ENCODE peak calls at places on chromosomes 11 and 22, in five cellular contexts. K, L, Z, F and H are unnamed samples. For H3K27me3, the result is how much of the 10 kb centered on the place peaks cover.

GRCh38 chr11:15704064-15704463 is 589.3 kb downstream of the INSC start:
- DNase-seq in Z (no peak), L (no peak), F (no peak), K (no peak), H (no peak)

GRCh38 chr22:35379146-35379993 is 1.5 kb upstream of the HMOX1 start:
- DNase-seq in K (no peak), L (no peak), F (no peak), Z (no peak), H (no peak)

GRCh38 chr11:132168326-132168725 is 797.9 kb downstream of the NTM start:
- DNase-seq in F (no peak), K (no peak), L (no peak), Z (no peak), H (no peak)

GRCh38 chr11:44427432-44427831 is 117.5 kb upstream of the ALX4 start:
- DNase-seq in L (no peak), K (no peak), Z (no peak), F (no peak), H (no peak)

GRCh38 chr11:11416917-11417316 is 63.9 kb upstream of the CSNK2A3 start:
- DNase-seq in K (no peak), F (no peak), L (no peak), Z (no peak), H (no peak)

GRCh38 chr11:113518716-113519495 is 43.7 kb upstream of the DRD2 start:
- DNase-seq in F (no peak), K (no peak), L (no peak), Z (no peak), H (no peak)

GRCh38 chr22:46350111-46350510 is 14.6 kb downstream of the TRMU start:
- DNase-seq in F (no peak), Z (no peak), L (no peak), K (no peak), H (no peak)

GRCh38 chr22:24051568-24051967 is 40.5 kb downstream of the CABIN1 start:
- DNase-seq in L (no peak), K (peak), F (no peak), Z (no peak), H (no peak)

GRCh38 chr22:38087855-38088254 is 3.9 kb upstream of the SLC16A8 start:
- DNase-seq in F (no peak), Z (no peak), L (no peak), K (no peak), H (no peak)

GRCh38 chr11:69371731-69372588 is 78.0 kb downstream of the MYEOV start:
- DNase-seq in K (no peak), F (no peak), L (no peak), Z (no peak), H (no peak)

GRCh38 chr11:109970516-109971183 is 122.5 kb upstream of the ZC3H12C start:
- DNase-seq in K (no peak), F (no peak), L (no peak), Z (no peak), H (no peak)

GRCh38 chr22:36244522-36245391 is 5.4 kb upstream of the APOL2 start:
- DNase-seq in L (no peak), Z (no peak), K (peak), F (no peak), H (no peak)

GRCh38 chr22:44313385-44314006 is 745 bp upstream of the SHISAL1 start:
- DNase-seq in Z (peak), F (no peak), L (no peak), K (no peak), H (no peak)

GRCh38 chr11:11476971-11477645 is 124.1 kb upstream of the CSNK2A3 start:
- DNase-seq in L (no peak), K (no peak), F (no peak), Z (no peak), H (no peak)

GRCh38 chr22:40176921-40177737 is 596 bp upstream of the TNRC6B start:
- DNase-seq in F (no peak), K (no peak), L (peak), Z (peak), H (no peak)

GRCh38 chr11:134228625-134229024 is 4.2 kb downstream of the VPS26B start:
- DNase-seq in Z (no peak), F (no peak), L (no peak), K (no peak), H (no peak)

GRCh38 chr11:28871090-28871489 is 762.9 kb downstream of the METTL15 start:
- DNase-seq in L (no peak), F (no peak), Z (no peak), K (no peak), H (no peak)

GRCh38 chr22:32407332-32407731 is 4.7 kb downstream of the RTCB start:
- DNase-seq in K (no peak), L (no peak), F (no peak), Z (no peak), H (no peak)

GRCh38 chr11:19808076-19808911 is 95.7 kb downstream of the NAV2 start:
- DNase-seq in L (no peak), K (no peak), F (no peak), Z (no peak), H (no peak)

GRCh38 chr11:130849215-130849568 is 67.1 kb downstream of the SNX19 start:
- DNase-seq in L (no peak), Z (no peak), F (no peak), K (no peak), H (no peak)

GRCh38 chr11:18526130-18526520 is 617 bp downstream of the TSG101 start:
- DNase-seq in K (no peak), L (no peak), Z (no peak), F (no peak), H (no peak)

GRCh38 chr11:18368236-18368635 is 26.1 kb upstream of the LDHA start:
- DNase-seq in K (no peak), L (no peak), Z (no peak), F (no peak), H (no peak)

GRCh38 chr11:94823127-94823732 is 55.1 kb downstream of the AMOTL1 start:
- DNase-seq in L (no peak), K (no peak), F (no peak), Z (no peak), H (no peak)

GRCh38 chr11:5922749-5923426 is 19.2 kb upstream of the OR56A3 start:
- DNase-seq in L (no peak), F (no peak), Z (no peak), K (no peak), H (no peak)

GRCh38 chr11:118241191-118242098 is 10.7 kb downstream of the MPZL3 start:
- DNase-seq in Z (peak), L (peak), F (no peak), K (no peak), H (peak)

GRCh38 chr11:76215946-76216345 is 9.6 kb upstream of the WNT11 start:
- DNase-seq in L (no peak), K (no peak), F (no peak), Z (no peak), H (no peak)

GRCh38 chr11:134644489-134645456 is 232.7 kb upstream of the B3GAT1 start:
- DNase-seq in F (no peak), Z (no peak), K (no peak), L (no peak), H (no peak)

GRCh38 chr11:119782673-119783072 is 53.7 kb upstream of the NECTIN1 start:
- DNase-seq in Z (peak), K (peak), L (no peak), F (no peak), H (no peak)

GRCh38 chr11:60343094-60343704 is 16.1 kb downstream of the MS4A6E start:
- DNase-seq in F (no peak), L (no peak), Z (no peak), K (no peak), H (no peak)

GRCh38 chr11:134164490-134165370 is 59.0 kb downstream of the NCAPD3 start:
- DNase-seq in L (no peak), F (no peak), K (no peak), Z (no peak), H (no peak)

GRCh38 chr22:34931026-34931425 is 134.9 kb upstream of the ISX start:
- DNase-seq in Z (no peak), K (no peak), F (no peak), L (no peak), H (no peak)

GRCh38 chr11:93623179-93623578 is 38.3 kb upstream of the CEP295 start:
- DNase-seq in Z (no peak), L (no peak), F (no peak), K (no peak), H (no peak)

GRCh38 chr11:117414724-117415123 is 87.1 kb downstream of the CEP164 start:
- DNase-seq in K (no peak), Z (no peak), F (no peak), L (no peak), H (no peak)

GRCh38 chr11:70572974-70573260 is 174.6 kb downstream of the CTTN start:
- DNase-seq in L (no peak), F (no peak), K (no peak), Z (no peak), H (no peak)

GRCh38 chr11:47378011-47378835 is at the start of gene SPI1:
- DNase-seq in Z (no peak), K (peak), F (no peak), L (no peak), H (peak)
- TF ChIP-seq POLR2A in Z (no peak), K (peak), F (peak), L (peak), H (no peak)

DNA sequence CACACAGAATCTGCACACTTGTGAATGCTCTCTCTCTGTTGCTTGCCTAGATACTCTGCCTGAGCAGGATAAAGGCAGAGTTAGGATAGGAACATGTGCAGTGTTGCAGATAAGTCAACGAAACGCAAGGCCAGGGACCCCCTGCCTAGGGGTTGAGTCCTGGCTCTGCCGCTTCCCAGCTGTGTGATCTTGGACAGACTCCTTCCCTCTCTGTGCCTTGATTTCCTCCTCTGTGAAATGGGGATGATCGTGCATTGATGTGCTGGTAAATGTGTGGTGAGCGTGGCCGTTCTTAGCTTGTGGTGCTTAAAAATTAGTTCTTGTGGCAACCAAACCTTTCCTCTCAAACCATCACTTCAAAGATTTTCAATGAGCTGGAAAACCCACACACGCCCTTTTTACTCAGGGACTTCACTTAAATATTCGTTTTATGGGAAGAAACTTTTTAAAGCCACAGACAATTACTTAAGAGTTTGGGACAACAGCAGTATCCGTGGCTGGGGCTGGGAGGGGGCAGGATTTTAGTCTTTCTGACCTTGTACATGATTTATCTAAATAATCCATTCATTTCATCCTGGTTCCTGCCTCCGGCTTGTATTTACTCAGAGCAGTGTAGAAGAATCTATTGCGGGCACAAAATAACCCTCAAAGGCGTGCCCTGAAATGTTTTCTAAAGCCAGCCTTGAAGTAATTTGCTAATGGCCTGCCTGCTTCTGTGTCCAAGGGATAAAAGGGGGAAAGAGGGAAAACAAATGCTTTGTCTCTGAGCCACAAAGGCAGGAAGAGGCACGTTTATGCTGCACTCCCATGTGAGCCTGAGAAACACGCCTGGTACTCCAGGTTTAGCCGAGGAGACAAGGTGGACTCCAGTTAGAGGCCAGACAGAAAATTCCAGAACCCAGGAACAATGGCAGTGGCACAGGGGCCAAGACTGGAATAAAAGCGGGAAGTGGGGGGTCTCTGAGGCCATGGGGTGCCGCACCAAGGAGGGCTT is 85.0 kb upstream of the CRYBB3 start:
- DNase-seq in K (no peak), L (no peak), F (no peak), Z (no peak), H (no peak)
- H3K4me3 ChIP-seq in K (no peak), L (no peak), F (no peak), Z (no peak), H (peak)

DNA sequence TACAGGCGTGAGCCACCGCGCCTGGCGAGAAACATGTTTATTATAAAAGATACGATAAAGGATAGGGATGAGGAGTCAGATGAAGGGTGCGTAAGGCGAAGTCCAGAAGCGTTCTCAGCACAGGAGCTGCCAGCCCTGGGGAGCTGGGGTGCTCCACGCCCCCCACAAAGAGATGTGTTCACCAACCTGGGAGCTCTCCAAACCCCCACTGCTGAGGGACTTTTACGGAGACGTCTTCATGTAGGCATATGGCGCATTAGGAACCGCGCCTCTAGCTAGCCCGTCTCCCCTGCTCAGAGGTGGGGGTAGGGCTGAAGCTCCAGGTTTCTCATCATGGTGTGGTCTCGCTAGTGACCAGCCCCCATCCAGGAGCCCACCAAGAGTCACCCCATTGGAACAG is 8.4 kb upstream of the ZBED4 start:
- DNase-seq in F (no peak), L (no peak), K (no peak), Z (no peak), H (no peak)
- H3K27me3 ChIP-seq in F (under half), L (under half), K (under half), Z (under half), H (under half)

GRCh38 chr11:64181506-64182411 is 4.2 kb upstream of the STIP1 start:
- DNase-seq in K (peak), F (peak), L (peak), Z (peak), H (peak)
- TF ChIP-seq POLR2A in K (peak), F (peak), L (peak), Z (peak), H (peak)